ENCODE peak calls at places on chromosomes 11 and 22, in four cellular contexts. U is activated CD4-positive, alpha-beta T cell treated with anti-CD3 and anti-CD28 coated beads, Interleukin-2, amount 50 U/mL, for 48 hours; D is cardiac septum; Y is NCI-H460. W is an unnamed sample.
A peak's percentile ranks its signal among the peaks of the same experiment; 100 is the strongest.

GRCh38 chr11:126992804-126993111 is 7.8 kb downstream of the KIRREL3 start:
- DNase-seq in U (no peak), D (no peak), Y (no peak), W (peak; percentile 64)

GRCh38 chr22:50307891-50308596 is 598 bp upstream of the PLXNB2 start:
- DNase-seq in U (no peak), D (no peak), Y (no peak), W (no peak)

GRCh38 chr11:99352642-99353041 is 331.9 kb downstream of the CNTN5 start:
- DNase-seq in U (no peak), D (peak; percentile 61), Y (no peak), W (no peak)

GRCh38 chr22:38927033-38927789 is 30.2 kb upstream of the APOBEC3A start:
- DNase-seq in U (peak; percentile 78), D (peak; percentile 93), Y (peak; percentile 50), W (peak; percentile 72)

GRCh38 chr11:23403210-23404185 is 543.2 kb upstream of the CCDC179 start:
- DNase-seq in U (no peak), D (no peak), Y (no peak), W (no peak)

GRCh38 chr22:39351689-39352214 is 2.0 kb downstream of the SYNGR1 start:
- DNase-seq in U (no peak), D (no peak), Y (no peak), W (no peak)

GRCh38 chr11:73114835-73115220 is 27.3 kb downstream of the FCHSD2 start:
- DNase-seq in U (no peak), D (no peak), Y (no peak), W (no peak)

GRCh38 chr11:133860151-133860550 is 14.8 kb upstream of the SPATA19 start:
- DNase-seq in U (no peak), D (no peak), Y (no peak), W (no peak)